ENCODE peak calls at places on chromosomes 2 and 18, in four cellular contexts. H is epithelial cell of esophagus, O is heart left ventricle, D is AG04450. S is an unnamed sample.
A peak's percentile ranks its signal among the peaks of the same experiment; 100 is the strongest.

GRCh38 chr2:119464977-119465376 is 33.3 kb downstream of the TMEM37 start:
- DNase-seq in H (no peak), O (no peak), D (no peak), S (no peak)

GRCh38 chr2:231960810-231961348 is 634 bp upstream of the DIS3L2 start:
- DNase-seq in H (no peak), O (no peak), D (no peak), S (no peak)

GRCh38 chr2:224084266-224084892 is 45.3 kb upstream of the SERPINE2 start:
- DNase-seq in H (no peak), O (no peak), D (no peak), S (no peak)

GRCh38 chr2:234091432-234091879 is 41.0 kb downstream of the SPP2 start:
- DNase-seq in H (peak; percentile 36), O (no peak), D (no peak), S (no peak)

GRCh38 chr2:127128508-127128907 is 21.6 kb upstream of the BIN1 start:
- DNase-seq in H (peak; percentile 35), O (no peak), D (no peak), S (no peak)

GRCh38 chr2:104412384-104412783 is 441.5 kb upstream of the POU3F3 start:
- DNase-seq in H (peak; percentile 2), O (no peak), D (no peak), S (no peak)

GRCh38 chr2:6864938-6865345 is 765 bp downstream of the CMPK2 start:
- DNase-seq in H (no peak), O (peak; percentile 20), D (no peak), S (no peak)

GRCh38 chr2:39408351-39409136 is 28.5 kb downstream of the MAP4K3 start:
- DNase-seq in H (no peak), O (no peak), D (no peak), S (no peak)

GRCh38 chr2:59249441-59250330 is 1008.6 kb upstream of the FANCL start:
- DNase-seq in H (peak; percentile 23), O (no peak), D (no peak), S (no peak)

GRCh38 chr18:74742573-74742972 is 144.9 kb downstream of the ZNF407 start:
- DNase-seq in H (no peak), O (no peak), D (no peak), S (no peak)

GRCh38 chr2:180145163-180145562 is 138.1 kb upstream of the CWC22 start:
- DNase-seq in H (no peak), O (no peak), D (no peak), S (no peak)

GRCh38 chr2:159807183-159808037 is 9.4 kb upstream of the CD302 start:
- DNase-seq in H (peak; percentile 68), O (peak; percentile 14), D (no peak), S (no peak)

GRCh38 chr18:79911009-79911870 is 40.2 kb downstream of the SLC66A2 start:
- DNase-seq in H (no peak), O (no peak), D (no peak), S (no peak)

GRCh38 chr2:95076705-95077520 is 44.7 kb downstream of the MRPS5 start:
- DNase-seq in H (peak; percentile 76), O (peak; percentile 46), D (no peak), S (no peak)

GRCh38 chr2:101296314-101296809 is 12.1 kb downstream of the RNF149 start:
- DNase-seq in H (no peak), O (no peak), D (no peak), S (no peak)

GRCh38 chr18:51234117-51235010 is 36.9 kb upstream of the MEX3C start:
- DNase-seq in H (peak; percentile 18), O (no peak), D (no peak), S (no peak)

GRCh38 chr2:41853427-41854191 is 194.2 kb upstream of the PKDCC start:
- DNase-seq in H (peak; percentile 56), O (peak; percentile 23), D (peak; percentile 39), S (no peak)

GRCh38 chr2:237996041-237996593 is 29.3 kb downstream of the UBE2F start:
- DNase-seq in H (no peak), O (no peak), D (peak; percentile 44), S (peak; percentile 33)

GRCh38 chr2:240672701-240673190 is 9.9 kb downstream of the AQP12B start:
- DNase-seq in H (no peak), O (no peak), D (no peak), S (no peak)

GRCh38 chr18:73461780-73462059 is 593.9 kb upstream of the NETO1 start:
- DNase-seq in H (peak; percentile 36), O (no peak), D (no peak), S (no peak)

GRCh38 chr2:180753809-180754761 is 226.3 kb upstream of the UBE2E3 start:
- DNase-seq in H (peak; percentile 83), O (no peak), D (peak; percentile 10), S (peak; percentile 9)

GRCh38 chr18:12722731-12723130 is 19.9 kb downstream of the PSMG2 start:
- DNase-seq in H (no peak), O (no peak), D (no peak), S (no peak)

GRCh38 chr2:100939445-100939844 is 62.6 kb upstream of the RPL31 start:
- DNase-seq in H (no peak), O (no peak), D (no peak), S (no peak)

GRCh38 chr2:173030541-173031485 is 44.8 kb upstream of the MAP3K20 start:
- DNase-seq in H (peak; percentile 90), O (no peak), D (no peak), S (no peak)

GRCh38 chr18:50475538-50476193 is 84.2 kb upstream of the MAPK4 start:
- DNase-seq in H (no peak), O (no peak), D (no peak), S (no peak)

GRCh38 chr2:220663065-220663464 is 909.0 kb downstream of the EPHA4 start:
- DNase-seq in H (no peak), O (no peak), D (no peak), S (no peak)

GRCh38 chr2:86284401-86284841 is 53.0 kb downstream of the REEP1 start:
- DNase-seq in H (no peak), O (peak; percentile 66), D (no peak), S (no peak)

GRCh38 chr18:67500512-67500911 is 16.0 kb downstream of the DSEL start:
- DNase-seq in H (no peak), O (no peak), D (no peak), S (no peak)

GRCh38 chr18:66826211-66826610 is 222.3 kb upstream of the CDH19 start:
- DNase-seq in H (no peak), O (no peak), D (no peak), S (no peak)

GRCh38 chr2:220365023-220365422 is 737.6 kb downstream of the SLC4A3 start:
- DNase-seq in H (peak; percentile 97), O (no peak), D (no peak), S (peak; percentile 95)

GRCh38 chr2:239949079-239949478 is 76.1 kb downstream of the NDUFA10 start:
- DNase-seq in H (no peak), O (no peak), D (no peak), S (no peak)

GRCh38 chr2:3827673-3828575 is 124.5 kb downstream of the DCDC2C start:
- DNase-seq in H (peak; percentile 28), O (no peak), D (peak; percentile 4), S (peak; percentile 1)

GRCh38 chr2:201109186-201109585 is 6.8 kb upstream of the CFLAR start:
- DNase-seq in H (no peak), O (no peak), D (no peak), S (no peak)

GRCh38 chr2:225471492-225471891 is 72.0 kb downstream of the NYAP2 start:
- DNase-seq in H (no peak), O (no peak), D (no peak), S (no peak)

GRCh38 chr2:194095359-194095758 is 1561.7 kb upstream of the SLC39A10 start:
- DNase-seq in H (peak; percentile 7), O (no peak), D (no peak), S (no peak)

DNA sequence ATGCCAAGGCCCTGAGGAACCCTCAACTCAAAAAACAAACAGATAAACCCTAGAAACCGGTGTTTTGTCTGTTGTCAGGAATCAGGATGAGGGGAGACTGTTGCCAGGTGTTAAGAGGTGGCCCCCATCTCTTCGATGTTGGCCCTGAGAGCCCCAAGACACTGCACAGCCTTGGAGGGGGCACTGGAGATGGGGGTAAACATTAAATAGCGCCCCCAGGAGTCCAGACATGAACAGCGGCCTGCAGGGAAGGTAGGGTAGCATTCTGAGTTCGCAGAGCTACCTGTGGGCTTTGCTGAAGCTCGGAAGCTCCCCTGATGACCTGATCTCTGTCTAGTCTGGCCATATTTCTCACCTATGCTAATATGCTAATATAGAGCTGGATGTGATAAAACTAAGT is 97.6 kb upstream of the SMAD2 start:
- DNase-seq in H (no peak), O (no peak), D (no peak), S (no peak)
- TF ChIP-seq CTCF in H (no peak), O (no peak), D (no peak), S (no peak)

GRCh38 chr18:59646228-59646945 is 50.8 kb downstream of the CCBE1 start:
- DNase-seq in H (no peak), O (no peak), D (no peak), S (no peak)
- TF ChIP-seq CTCF in H (no peak), O (no peak), D (no peak), S (no peak)

GRCh38 chr2:186503827-186504606 is 18.0 kb downstream of the ZC3H15 start:
- DNase-seq in H (peak; percentile 43), O (no peak), D (no peak), S (no peak)
- TF ChIP-seq CTCF in H (peak; percentile 19), O (peak; percentile 71), D (peak; percentile 56), S (no peak)

GRCh38 chr2:78999410-78999809 is 26.1 kb upstream of the REG3G start:
- DNase-seq in H (peak; percentile 2), O (no peak), D (no peak), S (no peak)
- TF ChIP-seq CTCF in H (peak; percentile 29), O (peak; percentile 31), D (no peak), S (no peak)

S was measured in AG04449.